ENCODE peak calls at places on chromosomes 6 and 20, in seven cellular contexts. L is endothelial cell of umbilical vein, E is thoracic aorta, R is A673, U is IMR-90, F is left ventricle myocardium inferior, M is tibial artery. H is an unnamed sample. For H3K36me3, the result is how much of the 10 kb centered on the place peaks cover.

GRCh38 chr6:163667372-163668060 is 253.0 kb downstream of the QKI start:
- DNase-seq in E (no peak), F (no peak), M (no peak), R (peak), L (no peak), U (peak), H (no peak)

GRCh38 chr6:30787954-30788353 is 43.6 kb upstream of the IER3 start:
- DNase-seq in U (no peak), M (no peak), L (no peak), F (no peak), E (no peak), R (no peak), H (no peak)

GRCh38 chr6:42030585-42031506 is 19.5 kb upstream of the TAF8 start:
- DNase-seq in R (no peak), E (no peak), F (peak), U (no peak), M (peak), L (peak), H (peak)

GRCh38 chr20:39464238-39464637 is 502.1 kb downstream of the DHX35 start:
- DNase-seq in M (no peak), R (no peak), L (no peak), U (no peak), F (no peak), E (no peak), H (no peak)

GRCh38 chr6:144411506-144412165 is 126.5 kb downstream of the UTRN start:
- DNase-seq in L (no peak), E (no peak), U (peak), R (no peak), M (no peak), F (no peak), H (no peak)

GRCh38 chr6:169801396-169802160 is 50.2 kb downstream of the ERMARD start:
- DNase-seq in R (no peak), U (no peak), F (no peak), M (no peak), L (no peak), E (no peak), H (no peak)

GRCh38 chr6:111880181-111880944 is 7.1 kb upstream of the FYN start:
- DNase-seq in R (peak), E (no peak), L (no peak), U (peak), M (no peak), F (no peak), H (no peak)

GRCh38 chr6:12538881-12539357 is 177.6 kb upstream of the PHACTR1 start:
- DNase-seq in U (no peak), E (no peak), M (peak), F (peak), R (no peak), L (peak), H (no peak)

GRCh38 chr6:33316603-33317417 is 734 bp downstream of the ZBTB22 start:
- DNase-seq in R (no peak), L (no peak), U (no peak), F (peak), E (no peak), M (peak), H (no peak)

GRCh38 chr20:49664914-49665313 is 48.8 kb downstream of the B4GALT5 start:
- DNase-seq in F (no peak), E (no peak), U (no peak), R (no peak), L (no peak), M (no peak), H (no peak)

GRCh38 chr6:165571068-165571682 is 91.9 kb downstream of the PDE10A start:
- DNase-seq in R (no peak), F (no peak), U (peak), L (no peak), M (no peak), E (no peak), H (no peak)
- H3K27ac ChIP-seq in R (no peak), F (no peak), U (peak), L (no peak), M (no peak), E (no peak), H (no peak)

GRCh38 chr6:116884530-116884929 is 7.5 kb downstream of the RFX6 start:
- DNase-seq in U (no peak), R (no peak), F (no peak), L (no peak), M (no peak), E (no peak), H (no peak)

GRCh38 chr6:116883005-116883404 is 6.0 kb downstream of the RFX6 start:
- DNase-seq in E (no peak), U (no peak), F (no peak), L (no peak), R (no peak), M (no peak), H (no peak)

GRCh38 chr6:116877743-116878142 is 701 bp downstream of the RFX6 start:
- DNase-seq in R (no peak), F (no peak), M (no peak), U (no peak), L (no peak), E (no peak), H (no peak)

GRCh38 chr6:116876635-116877611 is at the start of gene RFX6:
- DNase-seq in L (no peak), R (no peak), M (no peak), E (no peak), F (no peak), U (no peak), H (peak)

DNA sequence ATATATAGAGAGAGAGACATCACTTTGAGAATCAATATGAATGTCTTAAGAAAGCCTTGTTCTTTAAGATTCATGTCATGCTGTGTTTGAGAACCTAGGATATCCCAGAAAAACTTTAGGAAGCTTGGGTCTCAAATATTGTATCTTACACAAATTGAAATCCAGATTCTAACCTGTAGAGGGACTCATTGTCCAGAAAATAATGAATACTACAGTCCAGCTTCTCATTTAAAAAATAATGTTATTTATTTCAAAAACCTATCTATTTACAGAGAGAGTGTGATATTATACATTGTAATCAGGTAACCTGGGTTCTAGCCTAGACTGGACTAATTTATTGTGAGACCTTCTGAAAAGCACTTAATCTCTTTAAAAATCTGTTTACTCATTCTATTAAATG is 4.2 kb downstream of the RFX6 start:
- DNase-seq in U (no peak), R (no peak), E (no peak), M (no peak), F (no peak), L (no peak), H (no peak)
- TF ChIP-seq CTCF in U (peak), R (no peak), E (no peak), M (no peak), F (no peak), L (no peak), H (no peak)

DNA sequence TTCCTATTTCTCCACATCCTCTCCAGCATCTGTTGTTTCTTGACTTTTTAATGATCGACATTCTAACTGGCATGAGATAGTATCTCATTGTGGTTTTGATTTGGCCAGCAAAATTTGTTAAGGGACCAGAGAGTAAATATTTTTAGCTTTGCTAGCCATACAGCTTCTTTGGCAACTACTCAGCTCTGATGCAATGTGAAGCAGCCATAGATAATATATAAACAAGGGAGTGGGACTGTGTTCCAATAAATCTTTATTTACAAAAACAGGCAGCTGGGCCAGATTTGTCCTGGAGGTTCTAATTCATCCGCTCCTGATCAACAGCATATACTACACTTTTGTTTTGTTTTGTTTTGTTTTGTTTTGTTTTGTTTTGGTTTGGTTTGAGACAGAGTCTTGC is 202.9 kb downstream of the ZNF217 start:
- DNase-seq in L (no peak), E (no peak), M (no peak), F (no peak), U (no peak), R (no peak), H (no peak)
- H3K36me3 ChIP-seq in L (under half), E (under half), M (under half), F (under half), U (under half), R (under half), H (under half)

DNA sequence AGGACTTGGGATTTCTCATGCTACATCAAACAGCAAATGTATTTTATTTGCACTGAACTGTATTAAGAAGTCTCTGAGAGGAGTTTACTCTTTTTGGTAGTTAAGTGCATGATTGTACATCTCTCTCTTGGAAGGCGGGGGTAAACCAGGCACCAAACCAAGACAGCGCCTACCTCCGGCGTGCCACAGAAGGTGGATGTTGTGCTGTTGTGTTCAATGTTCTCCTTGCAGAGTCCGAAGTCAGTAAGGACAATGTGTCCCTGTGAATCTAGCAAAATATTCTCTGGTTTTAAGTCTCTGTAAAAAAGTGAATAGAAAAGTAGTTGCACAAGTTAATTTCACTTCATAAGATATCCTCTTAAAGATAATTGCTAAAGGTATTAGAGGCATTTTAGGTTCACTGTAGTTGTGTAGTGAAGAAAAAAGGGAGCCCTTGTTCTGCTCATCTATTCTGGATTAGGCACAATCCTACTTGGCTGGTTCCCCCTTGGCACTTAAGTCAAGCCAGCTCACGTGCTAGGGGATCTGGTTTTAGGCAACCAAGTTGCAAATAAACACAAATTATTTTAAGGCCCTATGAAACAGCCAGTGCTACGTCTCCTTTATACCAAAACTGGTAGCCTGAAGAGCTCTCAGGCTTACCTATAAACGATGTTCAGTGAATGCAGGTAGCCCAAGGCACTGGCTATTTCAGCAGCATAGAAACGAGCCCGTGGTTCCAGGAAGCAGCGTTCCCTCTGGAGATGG is 119.8 kb upstream of the SLC2A12 start:
- DNase-seq in E (no peak), U (peak), L (no peak), M (no peak), F (no peak), R (no peak), H (no peak)
- H3K27ac ChIP-seq in E (no peak), U (peak), L (peak), M (no peak), F (peak), R (no peak), H (peak)

DNA sequence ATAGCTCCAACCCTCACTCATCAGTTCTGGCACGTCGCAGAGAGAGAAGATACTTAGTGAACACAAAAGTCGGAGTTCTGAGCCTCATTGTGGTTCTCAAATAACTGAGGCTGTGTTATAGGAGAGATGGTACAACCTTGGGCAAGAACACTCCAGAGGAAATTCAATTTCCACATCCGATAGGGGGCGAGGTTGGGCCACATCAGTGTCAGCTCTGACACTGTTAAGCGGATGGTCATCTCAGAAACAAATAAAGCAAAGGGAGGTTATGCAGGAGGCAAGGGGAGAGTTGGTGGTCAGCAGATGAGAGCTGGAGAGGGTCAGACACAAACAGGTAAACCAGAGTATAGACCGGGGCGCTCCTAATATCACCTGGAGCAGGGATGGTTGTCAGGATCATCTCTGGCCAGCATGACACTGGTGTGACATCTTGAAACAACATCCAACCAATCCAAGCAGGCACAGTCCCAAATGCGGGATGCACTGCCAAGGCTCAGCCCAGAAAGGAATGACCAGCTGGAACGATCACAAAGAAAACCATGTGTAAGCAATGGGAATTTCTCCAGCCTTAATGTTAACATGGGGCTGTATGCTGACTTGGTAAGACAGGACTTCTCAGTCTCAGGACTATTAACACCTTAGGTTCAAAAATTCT is 331.8 kb downstream of the HACE1 start:
- DNase-seq in E (peak), M (peak), U (no peak), F (no peak), L (no peak), R (peak), H (no peak)
- TF ChIP-seq CTCF in E (peak), M (peak), U (peak), F (peak), L (peak), R (peak), H (peak)

DNA sequence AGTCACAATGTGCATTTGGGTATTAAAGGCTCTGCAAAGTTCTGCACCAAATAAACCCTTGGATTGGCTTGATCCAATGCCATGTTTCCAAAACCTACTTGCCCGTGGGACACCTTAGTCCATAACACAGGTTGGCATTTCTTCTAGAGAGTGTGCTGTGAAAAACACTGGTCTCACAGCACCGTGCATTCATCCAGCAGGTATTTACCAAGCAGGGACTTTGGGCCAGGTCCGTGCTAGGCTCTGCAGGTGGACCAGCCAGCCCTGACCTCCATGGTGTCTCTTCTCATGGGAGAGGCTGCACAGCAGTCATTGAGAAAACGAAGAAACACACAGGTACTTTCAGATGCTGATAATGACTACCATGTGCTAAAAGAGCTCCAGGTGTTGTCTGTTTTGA is 112.6 kb downstream of the CDH26 start:
- DNase-seq in U (no peak), M (no peak), F (no peak), L (no peak), E (no peak), R (no peak), H (no peak)
- H3K36me3 ChIP-seq in U (under half), M (under half), F (under half), L (under half), E (under half), R (under half), H (under half)

DNA sequence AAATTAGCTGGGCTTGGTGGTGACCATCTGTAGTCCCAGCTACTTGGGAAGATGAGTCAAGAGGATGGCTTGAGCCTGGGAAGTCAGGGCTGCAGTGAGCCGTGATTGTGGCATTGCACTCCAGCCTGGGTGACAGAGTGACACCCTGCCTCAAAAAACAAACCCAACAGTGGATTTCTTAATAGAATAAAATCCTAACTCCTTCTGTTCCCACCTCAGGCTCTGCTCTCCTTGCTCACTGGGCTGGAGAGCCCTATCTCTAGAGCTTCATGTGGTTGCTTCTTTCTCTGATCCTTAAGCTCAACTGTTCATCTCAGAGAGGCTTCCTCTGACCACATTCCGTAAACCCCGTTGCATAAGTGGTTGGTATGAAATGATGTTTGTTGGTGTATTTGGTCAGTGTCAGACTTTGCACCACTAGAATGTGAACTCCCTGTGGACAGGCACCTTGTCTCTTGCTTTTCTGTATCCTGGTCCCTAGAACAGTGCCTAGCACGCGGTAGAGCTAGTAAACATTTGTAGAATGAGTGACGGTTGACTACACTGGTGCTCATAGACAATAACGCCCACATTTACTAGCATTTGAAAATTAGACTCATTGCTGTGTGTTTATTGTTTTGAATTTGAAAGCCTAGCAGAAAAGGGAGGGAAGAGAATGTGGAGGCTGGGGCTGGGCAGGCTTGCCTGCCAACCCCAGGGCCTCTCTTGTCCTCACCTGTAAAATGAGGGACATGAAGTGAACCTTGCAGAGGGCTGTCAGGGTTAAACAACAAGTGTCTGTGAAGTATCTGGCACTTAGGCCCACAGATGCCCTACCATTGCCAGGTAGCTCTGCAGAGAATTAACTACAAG is 4.2 kb downstream of the MAPRE1 start:
- DNase-seq in F (no peak), U (peak), R (no peak), M (no peak), L (no peak), E (no peak), H (no peak)
- H3K27ac ChIP-seq in F (no peak), U (no peak), R (no peak), M (no peak), L (no peak), E (no peak), H (no peak)

GRCh38 chr6:149449054-149449453 is 35.8 kb downstream of the ZC3H12D start:
- DNase-seq in U (no peak), F (no peak), R (no peak), L (no peak), E (no peak), M (peak), H (no peak)

GRCh38 chr6:149445573-149445972 is 39.2 kb downstream of the ZC3H12D start:
- DNase-seq in E (no peak), F (no peak), L (no peak), M (no peak), U (no peak), R (no peak), H (no peak)

GRCh38 chr6:149449831-149450678 is 34.8 kb downstream of the ZC3H12D start:
- DNase-seq in L (no peak), M (peak), E (no peak), U (no peak), F (no peak), R (no peak), H (no peak)

GRCh38 chr6:149445095-149445466 is 39.7 kb downstream of the ZC3H12D start:
- DNase-seq in M (no peak), E (no peak), L (no peak), F (no peak), R (no peak), U (no peak), H (no peak)

DNA sequence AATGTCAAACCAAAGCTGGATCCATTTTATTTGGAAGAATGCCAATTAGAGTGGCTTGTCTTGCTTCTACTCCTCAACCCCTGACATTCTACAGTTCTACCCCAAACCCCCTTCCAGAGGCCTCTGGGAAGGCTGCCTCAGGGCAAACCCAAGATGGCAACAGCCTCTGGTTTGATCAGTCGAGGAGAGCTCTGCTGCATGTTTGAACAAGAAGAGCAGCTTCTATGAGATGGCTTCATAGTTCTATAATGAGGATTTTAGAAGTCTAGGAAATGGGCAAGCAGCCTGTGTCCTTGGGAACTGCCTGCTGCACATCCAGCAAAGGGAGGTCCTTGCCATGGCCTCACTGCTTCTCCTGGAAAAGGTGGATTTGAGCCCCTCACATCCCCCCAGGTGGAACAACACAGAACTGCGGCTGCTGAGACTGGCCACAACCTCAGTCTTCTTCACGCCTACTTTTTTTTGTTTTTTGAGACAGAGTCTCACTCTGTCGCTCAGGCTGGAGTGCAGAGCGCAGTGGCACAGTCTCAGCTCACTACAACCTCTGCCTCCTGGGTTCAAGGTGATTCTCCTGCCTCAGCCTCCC is 37.9 kb downstream of the ZC3H12D start:
- DNase-seq in F (no peak), U (no peak), L (no peak), E (no peak), M (peak), R (no peak), H (no peak)
- TF ChIP-seq CTCF in F (no peak), U (no peak), L (no peak), E (no peak), M (no peak), R (no peak), H (no peak)